ENCODE peak calls at places on chromosomes 1 and 21, in four cellular contexts. H, L, G and E are unnamed samples. For H3K36me3, the result is how much of the 10 kb centered on the place peaks cover.

GRCh38 chr1:192379536-192379935 is 62.7 kb downstream of the RGS21 start:
- DNase-seq in H (no peak), L (no peak), G (no peak), E (no peak)

GRCh38 chr1:109996476-109996875 is 11.9 kb downstream of the AHCYL1 start:
- DNase-seq in H (no peak), L (no peak), G (no peak), E (no peak)

GRCh38 chr1:33348676-33349080 is 27.8 kb upstream of the A3GALT2 start:
- DNase-seq in H (no peak), L (no peak), G (peak), E (no peak)

GRCh38 chr1:99407018-99407417 is 142.7 kb downstream of the PLPPR4 start:
- DNase-seq in H (no peak), L (no peak), G (no peak), E (no peak)

GRCh38 chr1:89910780-89911179 is 84.1 kb upstream of the ZNF326 start:
- DNase-seq in H (no peak), L (no peak), G (no peak), E (no peak)

GRCh38 chr1:247530785-247531184 is 5.5 kb downstream of the OR2C3 start:
- DNase-seq in H (no peak), L (no peak), G (no peak), E (no peak)

GRCh38 chr1:23951646-23952095 is 8.0 kb upstream of the PNRC2 start:
- DNase-seq in H (no peak), L (peak), G (no peak), E (peak)

GRCh38 chr1:178037510-178038253 is 56.2 kb upstream of the RASAL2 start:
- DNase-seq in H (peak), L (peak), G (no peak), E (peak)

GRCh38 chr21:40512590-40512989 is 334.4 kb downstream of the DSCAM start:
- DNase-seq in H (no peak), L (no peak), G (no peak), E (no peak)

GRCh38 chr1:44714944-44715571 is 15.9 kb downstream of the RNU5D-1 start:
- DNase-seq in H (peak), L (peak), G (peak), E (peak)

GRCh38 chr1:145702826-145703225 is 4.3 kb downstream of the PDZK1 start:
- DNase-seq in H (no peak), L (no peak), G (no peak), E (no peak)

GRCh38 chr1:109643385-109644230 is 12.3 kb upstream of the GSTM4 start:
- DNase-seq in H (peak), L (peak), G (peak), E (peak)

GRCh38 chr1:5619469-5619868 is 372.8 kb downstream of the NPHP4 start:
- DNase-seq in H (no peak), L (no peak), G (no peak), E (no peak)

GRCh38 chr1:214902636-214903320 is 179.8 kb upstream of the KCNK2 start:
- DNase-seq in H (no peak), L (peak), G (no peak), E (no peak)

GRCh38 chr1:89905391-89906058 is 84.7 kb downstream of the LRRC8D start:
- DNase-seq in H (no peak), L (no peak), G (no peak), E (no peak)

GRCh38 chr1:147847831-147848230 is 54.8 kb upstream of the GJA8 start:
- DNase-seq in H (no peak), L (no peak), G (no peak), E (no peak)

DNA sequence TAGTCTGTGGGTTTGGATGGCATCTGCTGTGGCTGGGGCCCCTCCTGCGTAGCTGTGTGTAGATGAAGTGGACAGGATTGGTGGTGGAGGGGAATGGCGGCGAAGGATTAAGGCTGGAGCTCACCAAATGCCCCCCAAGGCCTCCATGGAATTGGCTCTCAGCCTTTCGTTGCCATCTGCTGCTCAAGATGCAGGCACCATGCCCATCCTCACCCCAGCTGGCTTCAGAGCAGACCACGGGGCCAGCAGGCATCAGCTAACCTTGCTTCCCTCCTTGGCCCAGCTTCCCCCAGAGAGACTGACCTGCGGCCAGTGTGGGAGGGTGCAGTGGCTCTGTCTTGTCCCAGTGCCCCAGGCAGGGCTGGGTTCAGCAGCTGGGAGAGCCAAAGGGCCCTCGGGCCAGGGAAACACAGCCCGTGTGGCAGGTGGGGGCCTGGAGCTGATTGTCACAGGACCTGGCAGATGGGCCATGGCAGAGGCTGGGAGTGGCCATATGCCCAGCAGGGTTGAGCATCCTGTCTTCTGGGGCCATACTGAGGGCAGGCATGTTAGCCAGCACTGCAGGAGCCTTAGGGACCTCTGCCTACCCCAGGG is 66.8 kb upstream of the ACTL8 start:
- DNase-seq in H (no peak), L (no peak), G (no peak), E (no peak)
- H3K36me3 ChIP-seq in H (half or more), L (under half), G (under half), E (half or more)

GRCh38 chr1:67040405-67040804 is 13.5 kb downstream of the SLC35D1 start:
- DNase-seq in H (no peak), L (no peak), G (no peak), E (no peak)
- H3K36me3 ChIP-seq in H (half or more), L (under half), G (under half), E (half or more)

GRCh38 chr1:231563253-231563652 is 34.8 kb downstream of the TSNAX start:
- DNase-seq in H (no peak), L (no peak), G (no peak), E (no peak)

GRCh38 chr1:231561663-231562383 is 33.4 kb downstream of the TSNAX start:
- DNase-seq in H (no peak), L (no peak), G (no peak), E (no peak)

GRCh38 chr1:231566468-231566867 is 38.0 kb downstream of the TSNAX start:
- DNase-seq in H (no peak), L (no peak), G (no peak), E (no peak)

GRCh38 chr1:231558711-231559205 is 30.3 kb downstream of the TSNAX start:
- DNase-seq in H (no peak), L (no peak), G (no peak), E (no peak)

DNA sequence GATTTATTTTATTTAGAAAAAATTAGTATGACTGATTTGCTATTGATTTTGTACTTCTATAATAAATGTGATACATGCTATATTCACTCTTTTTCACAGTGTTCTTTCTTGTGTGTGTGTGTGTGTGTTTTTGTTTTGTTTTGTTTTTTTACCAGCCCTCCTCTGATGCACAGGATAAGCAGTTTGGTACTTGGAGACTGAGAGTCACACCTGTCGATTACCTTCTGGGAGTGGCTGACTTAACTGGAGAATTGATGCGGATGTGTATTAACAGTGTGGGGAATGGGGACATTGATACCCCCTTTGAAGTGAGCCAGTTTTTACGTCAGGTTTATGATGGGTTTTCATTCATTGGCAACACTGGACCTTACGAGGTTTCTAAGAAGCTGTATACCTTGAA is 35.9 kb downstream of the TSNAX start:
- DNase-seq in H (no peak), L (no peak), G (no peak), E (no peak)
- H3K36me3 ChIP-seq in H (half or more), L (under half), G (under half), E (under half)

DNA sequence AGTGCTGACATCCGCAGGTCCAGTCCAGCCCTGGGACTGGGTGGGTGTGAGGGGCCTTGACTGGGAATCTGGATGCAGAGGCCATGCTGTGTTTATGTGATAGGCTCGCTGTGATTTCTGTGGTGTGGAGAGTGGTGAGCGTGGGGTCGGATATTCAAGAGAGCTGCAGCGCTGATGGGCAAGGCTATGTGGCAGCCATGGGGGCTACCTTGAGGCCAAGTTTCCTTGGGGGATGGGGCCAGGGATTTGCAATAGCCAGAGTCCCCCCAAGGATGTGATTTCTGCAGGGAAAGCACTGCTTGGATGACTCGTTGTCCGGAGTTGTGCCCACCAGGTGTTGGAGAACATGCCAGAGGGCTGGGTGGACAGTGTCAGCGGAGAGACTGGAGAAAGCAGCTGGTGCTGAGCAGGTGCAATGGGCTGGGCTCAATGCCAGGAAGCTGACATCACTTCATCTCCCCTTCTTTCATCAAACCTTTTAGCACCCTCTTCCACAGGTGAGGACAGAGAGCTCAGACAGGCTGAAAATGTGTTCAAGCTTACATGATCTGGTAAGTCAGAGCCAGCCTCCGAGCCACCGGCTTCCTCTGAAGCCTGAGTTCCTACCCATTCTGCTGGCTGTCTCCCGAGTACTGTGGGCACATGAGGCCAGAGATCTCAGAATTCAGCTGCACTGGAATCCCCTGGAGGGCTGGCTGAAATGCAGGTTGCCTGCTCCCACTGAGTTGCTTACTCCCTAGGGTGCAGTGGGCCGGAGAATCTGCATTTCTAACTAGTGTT is 132.9 kb downstream of the RHOU start:
- DNase-seq in H (no peak), L (no peak), G (no peak), E (no peak)
- H3K36me3 ChIP-seq in H (under half), L (under half), G (under half), E (under half)

GRCh38 chr1:64195089-64195410 is 8.4 kb upstream of the UBE2U start:
- DNase-seq in H (no peak), L (no peak), G (no peak), E (no peak)

GRCh38 chr1:64192290-64192689 is 11.1 kb upstream of the UBE2U start:
- DNase-seq in H (no peak), L (no peak), G (no peak), E (no peak)

GRCh38 chr1:64196074-64196869 is 7.2 kb upstream of the UBE2U start:
- DNase-seq in H (no peak), L (no peak), G (no peak), E (no peak)

GRCh38 chr1:64197076-64197475 is 6.3 kb upstream of the UBE2U start:
- DNase-seq in H (no peak), L (no peak), G (no peak), E (no peak)

GRCh38 chr1:64194168-64195088 is 9.0 kb upstream of the UBE2U start:
- DNase-seq in H (no peak), L (no peak), G (no peak), E (no peak)
- H3K36me3 ChIP-seq in H (under half), L (under half), G (under half), E (under half)

DNA sequence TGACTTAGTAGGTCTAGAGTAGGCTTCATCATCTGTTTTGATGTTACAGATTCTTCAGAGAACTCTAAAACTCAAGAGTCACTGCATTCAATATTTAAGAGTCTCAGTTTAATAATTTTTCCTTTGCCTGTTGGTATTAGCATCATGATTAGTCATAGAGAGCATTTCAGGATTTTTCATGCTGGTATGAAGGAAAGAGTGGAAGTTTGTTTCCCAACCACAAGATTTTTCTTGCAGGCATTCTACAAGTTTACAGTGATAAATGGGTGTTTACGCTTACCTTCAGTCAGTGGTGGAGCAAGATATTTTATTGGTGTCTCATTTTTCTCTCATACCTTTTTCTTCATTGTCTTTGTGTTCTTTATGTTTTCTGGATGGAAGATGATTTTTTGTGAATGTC is 58.4 kb upstream of the MYOCOS start:
- DNase-seq in H (no peak), L (peak), G (no peak), E (no peak)
- H3K36me3 ChIP-seq in H (half or more), L (half or more), G (half or more), E (half or more)

GRCh38 chr1:8360493-8361197 is 42.7 kb downstream of the SLC45A1 start:
- DNase-seq in H (no peak), L (no peak), G (no peak), E (no peak)
- H3K36me3 ChIP-seq in H (half or more), L (under half), G (half or more), E (half or more)

DNA sequence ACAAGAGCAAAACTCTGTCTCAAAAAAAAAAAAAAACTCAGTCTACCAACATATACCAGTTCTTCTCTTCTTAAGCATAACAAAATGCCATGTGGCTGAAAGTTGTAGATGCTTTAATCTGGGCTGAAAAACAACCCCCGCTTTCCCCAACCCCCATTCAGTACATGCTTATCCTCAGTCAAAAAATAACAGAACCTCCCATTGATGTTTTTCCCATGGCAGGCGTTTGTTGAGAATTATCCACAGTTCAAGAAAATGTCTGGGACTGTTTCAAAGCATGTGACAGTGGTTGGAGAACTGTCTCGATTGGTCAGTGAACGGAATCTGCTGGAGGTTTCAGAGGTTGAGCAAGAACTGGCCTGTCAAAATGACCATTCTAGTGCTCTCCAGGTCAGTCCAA is 14.9 kb downstream of the VPS45 start:
- DNase-seq in H (no peak), L (no peak), G (no peak), E (no peak)
- H3K36me3 ChIP-seq in H (half or more), L (under half), G (under half), E (under half)

DNA sequence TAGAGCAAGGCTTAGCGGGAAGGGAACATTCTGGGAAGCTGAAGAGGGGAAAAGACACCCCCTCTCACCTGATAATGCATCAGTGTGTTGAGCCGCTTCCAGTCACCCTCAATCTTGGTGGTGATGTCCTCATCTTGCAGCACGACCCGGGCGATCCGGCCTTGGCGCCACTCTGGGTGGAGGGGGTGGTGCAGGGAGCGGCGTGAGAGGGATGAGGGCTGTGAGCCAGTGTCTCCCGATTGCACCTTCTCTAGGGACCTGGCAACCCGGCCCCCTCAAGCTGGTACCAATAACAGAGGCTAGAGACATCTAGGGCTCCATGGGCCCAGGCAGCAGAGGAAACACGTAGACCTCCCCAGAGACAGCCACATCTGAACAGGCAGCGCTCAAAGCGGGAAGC is 127.4 kb upstream of the CD34 start:
- DNase-seq in H (no peak), L (no peak), G (no peak), E (no peak)
- H3K36me3 ChIP-seq in H (half or more), L (under half), G (under half), E (half or more)